ENCODE peak calls at places on chromosome 4, in eight cellular contexts. One of them, this sample, is unnamed.
A peak's percentile ranks its signal among the peaks of the same experiment; 100 is the strongest.

GRCh38 chr4:815464-816146 is 10.3 kb downstream of the CPLX1 start:
- DNase-seq in choroid plexus epithelial cell: no peak
- DNase-seq in aorta: no peak
- DNase-seq in stimulated activated CD4-positive, alpha-beta T cell treated with anti-CD3 and anti-CD28 coated beads, Interleukin-12 subunit alpha, Interleukin-12 subunit beta, amount 100 ng/mL, for 24 hours: no peak
- DNase-seq in substantia nigra: no peak
- DNase-seq in left ventricle myocardium inferior: no peak
- DNase-seq in left colon: peak; percentile 64
- DNase-seq in EH: no peak
- DNase-seq in this sample: peak; percentile 67

GRCh38 chr4:108045687-108046024 is 56.0 kb downstream of the HADH start:
- DNase-seq in choroid plexus epithelial cell: no peak
- DNase-seq in aorta: peak; percentile 60
- DNase-seq in stimulated activated CD4-positive, alpha-beta T cell treated with anti-CD3 and anti-CD28 coated beads, Interleukin-12 subunit alpha, Interleukin-12 subunit beta, amount 100 ng/mL, for 24 hours: no peak
- DNase-seq in substantia nigra: no peak
- DNase-seq in left ventricle myocardium inferior: no peak
- DNase-seq in left colon: peak; percentile 18
- DNase-seq in EH: no peak
- DNase-seq in this sample: no peak

GRCh38 chr4:99104153-99104552 is 15.6 kb upstream of the ADH5 start:
- DNase-seq in choroid plexus epithelial cell: peak; percentile 35
- DNase-seq in aorta: no peak
- DNase-seq in stimulated activated CD4-positive, alpha-beta T cell treated with anti-CD3 and anti-CD28 coated beads, Interleukin-12 subunit alpha, Interleukin-12 subunit beta, amount 100 ng/mL, for 24 hours: no peak
- DNase-seq in substantia nigra: no peak
- DNase-seq in left ventricle myocardium inferior: no peak
- DNase-seq in left colon: no peak
- DNase-seq in EH: peak; percentile 21
- DNase-seq in this sample: no peak

GRCh38 chr4:111838406-111838930 is 306.8 kb upstream of the FAM241A start:
- DNase-seq in choroid plexus epithelial cell: no peak
- DNase-seq in aorta: no peak
- DNase-seq in stimulated activated CD4-positive, alpha-beta T cell treated with anti-CD3 and anti-CD28 coated beads, Interleukin-12 subunit alpha, Interleukin-12 subunit beta, amount 100 ng/mL, for 24 hours: no peak
- DNase-seq in substantia nigra: no peak
- DNase-seq in left ventricle myocardium inferior: no peak
- DNase-seq in left colon: no peak
- DNase-seq in EH: no peak
- DNase-seq in this sample: no peak

GRCh38 chr4:180951312-180951711 is 1291.9 kb upstream of the TENM3 start:
- DNase-seq in choroid plexus epithelial cell: no peak
- DNase-seq in aorta: no peak
- DNase-seq in stimulated activated CD4-positive, alpha-beta T cell treated with anti-CD3 and anti-CD28 coated beads, Interleukin-12 subunit alpha, Interleukin-12 subunit beta, amount 100 ng/mL, for 24 hours: no peak
- DNase-seq in substantia nigra: no peak
- DNase-seq in left ventricle myocardium inferior: no peak
- DNase-seq in left colon: no peak
- DNase-seq in EH: no peak
- DNase-seq in this sample: no peak

GRCh38 chr4:71772592-71772991 is 11.3 kb downstream of the GC start:
- DNase-seq in choroid plexus epithelial cell: no peak
- DNase-seq in aorta: no peak
- DNase-seq in stimulated activated CD4-positive, alpha-beta T cell treated with anti-CD3 and anti-CD28 coated beads, Interleukin-12 subunit alpha, Interleukin-12 subunit beta, amount 100 ng/mL, for 24 hours: no peak
- DNase-seq in substantia nigra: no peak
- DNase-seq in left ventricle myocardium inferior: no peak
- DNase-seq in left colon: no peak
- DNase-seq in EH: no peak
- DNase-seq in this sample: no peak

GRCh38 chr4:134747108-134747805 is 545.7 kb upstream of the PABPC4L start:
- DNase-seq in choroid plexus epithelial cell: peak; percentile 1
- DNase-seq in aorta: no peak
- DNase-seq in stimulated activated CD4-positive, alpha-beta T cell treated with anti-CD3 and anti-CD28 coated beads, Interleukin-12 subunit alpha, Interleukin-12 subunit beta, amount 100 ng/mL, for 24 hours: no peak
- DNase-seq in substantia nigra: no peak
- DNase-seq in left ventricle myocardium inferior: no peak
- DNase-seq in left colon: no peak
- DNase-seq in EH: peak; percentile 55
- DNase-seq in this sample: no peak

GRCh38 chr4:8427761-8428287 is 12.7 kb downstream of the ACOX3 start:
- DNase-seq in choroid plexus epithelial cell: peak; percentile 52
- DNase-seq in aorta: peak; percentile 67
- DNase-seq in stimulated activated CD4-positive, alpha-beta T cell treated with anti-CD3 and anti-CD28 coated beads, Interleukin-12 subunit alpha, Interleukin-12 subunit beta, amount 100 ng/mL, for 24 hours: no peak
- DNase-seq in substantia nigra: no peak
- DNase-seq in left ventricle myocardium inferior: peak; percentile 37
- DNase-seq in left colon: no peak
- DNase-seq in EH: peak; percentile 50
- DNase-seq in this sample: peak; percentile 17

GRCh38 chr4:166153539-166153938 is 280.5 kb downstream of the TLL1 start:
- DNase-seq in choroid plexus epithelial cell: peak; percentile 26
- DNase-seq in aorta: no peak
- DNase-seq in stimulated activated CD4-positive, alpha-beta T cell treated with anti-CD3 and anti-CD28 coated beads, Interleukin-12 subunit alpha, Interleukin-12 subunit beta, amount 100 ng/mL, for 24 hours: no peak
- DNase-seq in substantia nigra: no peak
- DNase-seq in left ventricle myocardium inferior: no peak
- DNase-seq in left colon: no peak
- DNase-seq in EH: no peak
- DNase-seq in this sample: no peak

GRCh38 chr4:182748949-182749348 is 168.2 kb downstream of the DCTD start:
- DNase-seq in choroid plexus epithelial cell: no peak
- DNase-seq in aorta: no peak
- DNase-seq in stimulated activated CD4-positive, alpha-beta T cell treated with anti-CD3 and anti-CD28 coated beads, Interleukin-12 subunit alpha, Interleukin-12 subunit beta, amount 100 ng/mL, for 24 hours: no peak
- DNase-seq in substantia nigra: no peak
- DNase-seq in left ventricle myocardium inferior: no peak
- DNase-seq in left colon: no peak
- DNase-seq in EH: peak; percentile 59
- DNase-seq in this sample: no peak

GRCh38 chr4:43330288-43330687 is 437.8 kb downstream of the GRXCR1 start:
- DNase-seq in choroid plexus epithelial cell: peak; percentile 57
- DNase-seq in aorta: no peak
- DNase-seq in stimulated activated CD4-positive, alpha-beta T cell treated with anti-CD3 and anti-CD28 coated beads, Interleukin-12 subunit alpha, Interleukin-12 subunit beta, amount 100 ng/mL, for 24 hours: no peak
- DNase-seq in substantia nigra: no peak
- DNase-seq in left ventricle myocardium inferior: no peak
- DNase-seq in left colon: no peak
- DNase-seq in EH: no peak
- DNase-seq in this sample: no peak

GRCh38 chr4:75169020-75169814 is 236.3 kb downstream of the PARM1 start:
- DNase-seq in choroid plexus epithelial cell: no peak
- DNase-seq in aorta: no peak
- DNase-seq in stimulated activated CD4-positive, alpha-beta T cell treated with anti-CD3 and anti-CD28 coated beads, Interleukin-12 subunit alpha, Interleukin-12 subunit beta, amount 100 ng/mL, for 24 hours: no peak
- DNase-seq in substantia nigra: no peak
- DNase-seq in left ventricle myocardium inferior: no peak
- DNase-seq in left colon: no peak
- DNase-seq in EH: no peak
- DNase-seq in this sample: no peak

GRCh38 chr4:145920205-145920604 is 18.4 kb downstream of the ZNF827 start:
- DNase-seq in choroid plexus epithelial cell: peak; percentile 96
- DNase-seq in aorta: peak; percentile 57
- DNase-seq in stimulated activated CD4-positive, alpha-beta T cell treated with anti-CD3 and anti-CD28 coated beads, Interleukin-12 subunit alpha, Interleukin-12 subunit beta, amount 100 ng/mL, for 24 hours: no peak
- DNase-seq in substantia nigra: no peak
- DNase-seq in left ventricle myocardium inferior: no peak
- DNase-seq in left colon: no peak
- DNase-seq in EH: peak; percentile 97
- DNase-seq in this sample: no peak

GRCh38 chr4:99763635-99764101 is 53.0 kb upstream of the DAPP1 start:
- DNase-seq in choroid plexus epithelial cell: peak; percentile 67
- DNase-seq in aorta: peak; percentile 50
- DNase-seq in stimulated activated CD4-positive, alpha-beta T cell treated with anti-CD3 and anti-CD28 coated beads, Interleukin-12 subunit alpha, Interleukin-12 subunit beta, amount 100 ng/mL, for 24 hours: no peak
- DNase-seq in substantia nigra: no peak
- DNase-seq in left ventricle myocardium inferior: no peak
- DNase-seq in left colon: no peak
- DNase-seq in EH: peak; percentile 89
- DNase-seq in this sample: no peak

GRCh38 chr4:3811621-3812020 is 45.4 kb downstream of the ADRA2C start:
- DNase-seq in choroid plexus epithelial cell: no peak
- DNase-seq in aorta: peak; percentile 45
- DNase-seq in stimulated activated CD4-positive, alpha-beta T cell treated with anti-CD3 and anti-CD28 coated beads, Interleukin-12 subunit alpha, Interleukin-12 subunit beta, amount 100 ng/mL, for 24 hours: no peak
- DNase-seq in substantia nigra: no peak
- DNase-seq in left ventricle myocardium inferior: no peak
- DNase-seq in left colon: no peak
- DNase-seq in EH: no peak
- DNase-seq in this sample: no peak

GRCh38 chr4:3313556-3314228 is 20.9 kb downstream of the RGS12 start:
- DNase-seq in choroid plexus epithelial cell: no peak
- DNase-seq in aorta: peak; percentile 19
- DNase-seq in stimulated activated CD4-positive, alpha-beta T cell treated with anti-CD3 and anti-CD28 coated beads, Interleukin-12 subunit alpha, Interleukin-12 subunit beta, amount 100 ng/mL, for 24 hours: no peak
- DNase-seq in substantia nigra: no peak
- DNase-seq in left ventricle myocardium inferior: no peak
- DNase-seq in left colon: no peak
- DNase-seq in EH: no peak
- DNase-seq in this sample: no peak

GRCh38 chr4:180665481-180665880 is 1577.7 kb upstream of the TENM3 start:
- DNase-seq in choroid plexus epithelial cell: no peak
- DNase-seq in aorta: no peak
- DNase-seq in stimulated activated CD4-positive, alpha-beta T cell treated with anti-CD3 and anti-CD28 coated beads, Interleukin-12 subunit alpha, Interleukin-12 subunit beta, amount 100 ng/mL, for 24 hours: no peak
- DNase-seq in substantia nigra: no peak
- DNase-seq in left ventricle myocardium inferior: no peak
- DNase-seq in left colon: no peak
- DNase-seq in EH: no peak
- DNase-seq in this sample: no peak

GRCh38 chr4:4762909-4763814 is 96.3 kb upstream of the MSX1 start:
- DNase-seq in choroid plexus epithelial cell: peak; percentile 93
- DNase-seq in aorta: no peak
- DNase-seq in stimulated activated CD4-positive, alpha-beta T cell treated with anti-CD3 and anti-CD28 coated beads, Interleukin-12 subunit alpha, Interleukin-12 subunit beta, amount 100 ng/mL, for 24 hours: peak; percentile 23
- DNase-seq in substantia nigra: no peak
- DNase-seq in left ventricle myocardium inferior: no peak
- DNase-seq in left colon: no peak
- DNase-seq in EH: peak; percentile 87
- DNase-seq in this sample: no peak

GRCh38 chr4:40995850-40996249 is 218.5 kb downstream of the APBB2 start:
- DNase-seq in choroid plexus epithelial cell: peak; percentile 76
- DNase-seq in aorta: no peak
- DNase-seq in stimulated activated CD4-positive, alpha-beta T cell treated with anti-CD3 and anti-CD28 coated beads, Interleukin-12 subunit alpha, Interleukin-12 subunit beta, amount 100 ng/mL, for 24 hours: no peak
- DNase-seq in substantia nigra: no peak
- DNase-seq in left ventricle myocardium inferior: no peak
- DNase-seq in left colon: no peak
- DNase-seq in EH: peak; percentile 72
- DNase-seq in this sample: no peak

GRCh38 chr4:86367577-86367976 is 7.7 kb upstream of the MAPK10 start:
- DNase-seq in choroid plexus epithelial cell: peak; percentile 35
- DNase-seq in aorta: no peak
- DNase-seq in stimulated activated CD4-positive, alpha-beta T cell treated with anti-CD3 and anti-CD28 coated beads, Interleukin-12 subunit alpha, Interleukin-12 subunit beta, amount 100 ng/mL, for 24 hours: no peak
- DNase-seq in substantia nigra: no peak
- DNase-seq in left ventricle myocardium inferior: no peak
- DNase-seq in left colon: no peak
- DNase-seq in EH: peak; percentile 15
- DNase-seq in this sample: no peak

GRCh38 chr4:179867300-179867878 is 2375.8 kb upstream of the TENM3 start:
- DNase-seq in choroid plexus epithelial cell: peak; percentile 1
- DNase-seq in aorta: peak; percentile 42
- DNase-seq in stimulated activated CD4-positive, alpha-beta T cell treated with anti-CD3 and anti-CD28 coated beads, Interleukin-12 subunit alpha, Interleukin-12 subunit beta, amount 100 ng/mL, for 24 hours: peak; percentile 6
- DNase-seq in substantia nigra: peak; percentile 7
- DNase-seq in left ventricle myocardium inferior: no peak
- DNase-seq in left colon: peak; percentile 57
- DNase-seq in EH: no peak
- DNase-seq in this sample: peak; percentile 51

GRCh38 chr4:169604131-169604900 is 8.1 kb downstream of the NEK1 start:
- DNase-seq in choroid plexus epithelial cell: peak; percentile 88
- DNase-seq in aorta: no peak
- DNase-seq in stimulated activated CD4-positive, alpha-beta T cell treated with anti-CD3 and anti-CD28 coated beads, Interleukin-12 subunit alpha, Interleukin-12 subunit beta, amount 100 ng/mL, for 24 hours: no peak
- DNase-seq in substantia nigra: no peak
- DNase-seq in left ventricle myocardium inferior: no peak
- DNase-seq in left colon: no peak
- DNase-seq in EH: peak; percentile 74
- DNase-seq in this sample: no peak

GRCh38 chr4:76654796-76655195 is 219.8 kb downstream of the SHROOM3 start:
- DNase-seq in choroid plexus epithelial cell: no peak
- DNase-seq in aorta: no peak
- DNase-seq in stimulated activated CD4-positive, alpha-beta T cell treated with anti-CD3 and anti-CD28 coated beads, Interleukin-12 subunit alpha, Interleukin-12 subunit beta, amount 100 ng/mL, for 24 hours: no peak
- DNase-seq in substantia nigra: no peak
- DNase-seq in left ventricle myocardium inferior: no peak
- DNase-seq in left colon: no peak
- DNase-seq in EH: peak; percentile 58
- DNase-seq in this sample: no peak

GRCh38 chr4:56307423-56307822 is 79.9 kb downstream of the AASDH start:
- DNase-seq in choroid plexus epithelial cell: no peak
- DNase-seq in aorta: no peak
- DNase-seq in stimulated activated CD4-positive, alpha-beta T cell treated with anti-CD3 and anti-CD28 coated beads, Interleukin-12 subunit alpha, Interleukin-12 subunit beta, amount 100 ng/mL, for 24 hours: no peak
- DNase-seq in substantia nigra: no peak
- DNase-seq in left ventricle myocardium inferior: no peak
- DNase-seq in left colon: no peak
- DNase-seq in EH: peak; percentile 15
- DNase-seq in this sample: no peak